ENCODE peak calls at places on chromosomes 1 and 21, in ten cellular contexts. F is left lung, T is heart right ventricle, J is cardiac muscle cell, I is small intestine, M is neuronal stem cell, N is ovary, B is left ventricle myocardium inferior, C is aorta, E is endothelial cell of umbilical vein. V is an unnamed sample.
A peak's percentile ranks its signal among the peaks of the same experiment; 100 is the strongest.

GRCh38 chr1:81706650-81707435 is 93.9 kb upstream of the ADGRL2 start:
- DNase-seq in F (no peak), T (no peak), J (no peak), I (no peak), M (no peak), N (no peak), B (no peak), C (no peak), E (peak; percentile 84), V (no peak)

GRCh38 chr1:215704089-215704860 is 137.2 kb downstream of the KCTD3 start:
- DNase-seq in F (no peak), T (no peak), J (no peak), I (no peak), M (no peak), N (no peak), B (no peak), C (no peak), E (no peak), V (no peak)

GRCh38 chr1:27634982-27635362 is at the start of gene FGR:
- DNase-seq in F (peak; percentile 73), T (no peak), J (no peak), I (no peak), M (no peak), N (no peak), B (peak; percentile 57), C (no peak), E (no peak), V (no peak)

GRCh38 chr1:2311184-2312032 is 79.9 kb downstream of the MORN1 start:
- DNase-seq in F (no peak), T (peak; percentile 60), J (peak; percentile 71), I (peak; percentile 40), M (no peak), N (peak; percentile 68), B (peak; percentile 55), C (peak; percentile 92), E (peak; percentile 43), V (peak; percentile 91)

GRCh38 chr1:150847499-150848060 is 28.8 kb downstream of the ARNT start:
- DNase-seq in F (no peak), T (no peak), J (no peak), I (no peak), M (no peak), N (no peak), B (no peak), C (no peak), E (no peak), V (no peak)

GRCh38 chr1:174976436-174977107 is 23.2 kb upstream of the CACYBP start:
- DNase-seq in F (no peak), T (no peak), J (no peak), I (no peak), M (no peak), N (no peak), B (no peak), C (no peak), E (no peak), V (no peak)

GRCh38 chr1:168287237-168287664 is 6.6 kb downstream of the TBX19 start:
- DNase-seq in F (no peak), T (no peak), J (no peak), I (no peak), M (no peak), N (no peak), B (no peak), C (no peak), E (peak; percentile 55), V (no peak)

GRCh38 chr1:116476321-116476720 is 94.5 kb downstream of the CD58 start:
- DNase-seq in F (no peak), T (no peak), J (no peak), I (peak; percentile 97), M (no peak), N (no peak), B (no peak), C (no peak), E (no peak), V (no peak)

GRCh38 chr1:9207086-9207485 is 27.5 kb upstream of the H6PD start:
- DNase-seq in F (no peak), T (no peak), J (no peak), I (no peak), M (no peak), N (no peak), B (no peak), C (no peak), E (no peak), V (no peak)

GRCh38 chr1:115246526-115246925 is 91.5 kb downstream of the NGF start:
- DNase-seq in F (no peak), T (no peak), J (no peak), I (no peak), M (no peak), N (no peak), B (no peak), C (no peak), E (no peak), V (no peak)

GRCh38 chr21:17738171-17738953 is 80.8 kb downstream of the C21orf91 start:
- DNase-seq in F (no peak), T (peak; percentile 28), J (no peak), I (no peak), M (no peak), N (no peak), B (no peak), C (no peak), E (peak; percentile 9), V (no peak)

GRCh38 chr1:17108360-17108759 is 10.9 kb downstream of the PADI2 start:
- DNase-seq in F (no peak), T (no peak), J (no peak), I (peak; percentile 85), M (no peak), N (no peak), B (no peak), C (no peak), E (no peak), V (no peak)

GRCh38 chr1:214901718-214902117 is 180.8 kb upstream of the KCNK2 start:
- DNase-seq in F (no peak), T (no peak), J (no peak), I (no peak), M (no peak), N (no peak), B (no peak), C (no peak), E (peak; percentile 70), V (no peak)

GRCh38 chr1:183498342-183498991 is 26.2 kb downstream of the SMG7 start:
- DNase-seq in F (no peak), T (no peak), J (no peak), I (no peak), M (no peak), N (no peak), B (no peak), C (no peak), E (no peak), V (no peak)

DNA sequence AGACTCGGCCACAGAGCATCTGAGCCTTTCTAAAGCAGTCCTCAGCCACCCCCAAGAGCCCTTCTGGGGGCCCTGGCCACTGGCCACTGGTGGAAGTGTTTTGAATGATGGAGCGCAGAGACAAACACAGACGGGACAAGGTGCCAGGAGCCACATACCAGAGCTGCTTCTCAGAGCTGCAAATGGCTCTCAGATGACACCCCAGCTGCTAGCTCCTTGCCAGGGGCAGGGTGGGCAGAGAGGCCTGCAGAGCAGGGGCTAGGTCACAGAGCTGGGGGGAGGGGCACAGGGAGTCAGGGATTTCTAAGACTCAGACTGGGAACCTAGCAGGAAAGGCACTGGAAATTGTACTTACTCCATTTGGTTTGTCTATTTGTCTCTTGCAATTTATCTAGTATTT is 30.4 kb downstream of the KCNN3 start:
- DNase-seq in F (no peak), T (no peak), J (peak; percentile 62), I (no peak), M (no peak), N (no peak), B (peak; percentile 39), C (no peak), E (no peak), V (no peak)
- H3K27ac ChIP-seq in F (no peak overlapping the region), T (no peak overlapping the region), J (no peak overlapping the region), I (no peak overlapping the region), M (no peak overlapping the region), N (no peak overlapping the region), B (peak overlapping the region; percentile 50), C (no peak overlapping the region), E (peak overlapping the region; percentile 75), V (no peak overlapping the region)

DNA sequence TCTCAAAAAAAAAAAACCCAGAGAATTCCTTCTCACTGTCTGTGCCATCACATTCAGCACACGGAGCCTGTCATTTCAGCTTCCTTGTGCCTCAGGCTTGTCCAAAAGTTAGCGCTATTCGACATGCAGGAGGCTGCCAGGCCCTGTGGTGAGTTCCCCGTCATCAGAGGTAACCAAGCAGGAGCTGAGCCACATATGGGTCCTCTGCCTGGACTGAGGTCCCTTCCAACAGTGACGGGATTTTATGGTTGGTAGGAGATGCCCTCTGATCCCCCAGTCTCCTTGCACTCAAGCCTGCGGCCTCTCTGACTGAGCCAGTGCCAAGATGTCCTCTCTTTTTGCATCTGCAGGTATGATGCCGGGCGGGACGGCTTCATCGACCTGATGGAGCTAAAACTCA is 12.7 kb upstream of the CTRC start:
- DNase-seq in F (no peak), T (no peak), J (no peak), I (peak; percentile 52), M (no peak), N (no peak), B (no peak), C (no peak), E (no peak), V (no peak)
- H3K36me3 ChIP-seq in F (no peaks in the 10 kb centered on the region), T (peaks cover 22% of the 10 kb centered on the region), J (no peaks in the 10 kb centered on the region), I (peaks cover 5% of the 10 kb centered on the region), M (no peaks in the 10 kb centered on the region), N (no peaks in the 10 kb centered on the region), B (peaks cover 26% of the 10 kb centered on the region), C (no peaks in the 10 kb centered on the region), E (peaks cover 18% of the 10 kb centered on the region), V (no peaks in the 10 kb centered on the region)

GRCh38 chr1:92488832-92489231 is 2.1 kb upstream of the GFI1 start:
- DNase-seq in F (no peak), T (no peak), J (no peak), I (no peak), M (no peak), N (no peak), B (no peak), C (no peak), E (no peak), V (no peak)
- H3K27me3 ChIP-seq in F (peaks cover 43% of the 10 kb centered on the region), T (peaks cover 47% of the 10 kb centered on the region), J (peaks cover 83% of the 10 kb centered on the region), I (peaks cover 13% of the 10 kb centered on the region), M (peaks cover 27% of the 10 kb centered on the region), N (no peaks in the 10 kb centered on the region), B (peaks cover 59% of the 10 kb centered on the region), C (no peaks in the 10 kb centered on the region), E (peaks cover 28% of the 10 kb centered on the region), V (peaks cover 55% of the 10 kb centered on the region)

GRCh38 chr1:85617582-85618237 is 37.1 kb downstream of the CCN1 start:
- DNase-seq in F (no peak), T (no peak), J (no peak), I (no peak), M (no peak), N (no peak), B (no peak), C (no peak), E (no peak), V (no peak)

GRCh38 chr1:85621430-85621829 is 40.9 kb downstream of the CCN1 start:
- DNase-seq in F (no peak), T (no peak), J (no peak), I (no peak), M (no peak), N (no peak), B (no peak), C (no peak), E (no peak), V (no peak)

GRCh38 chr1:85626818-85627217 is 46.3 kb downstream of the CCN1 start:
- DNase-seq in F (no peak), T (no peak), J (no peak), I (no peak), M (no peak), N (no peak), B (no peak), C (no peak), E (no peak), V (no peak)

GRCh38 chr1:85624361-85624760 is 43.8 kb downstream of the CCN1 start:
- DNase-seq in F (no peak), T (no peak), J (no peak), I (no peak), M (no peak), N (no peak), B (no peak), C (no peak), E (no peak), V (no peak)

GRCh38 chr1:85623061-85623471 is 42.5 kb downstream of the CCN1 start:
- DNase-seq in F (no peak), T (no peak), J (no peak), I (no peak), M (no peak), N (no peak), B (no peak), C (no peak), E (no peak), V (no peak)
- H3K27ac ChIP-seq in F (no peak overlapping the region), T (no peak overlapping the region), J (no peak overlapping the region), I (no peak overlapping the region), M (no peak overlapping the region), N (no peak overlapping the region), B (no peak overlapping the region), C (no peak overlapping the region), E (no peak overlapping the region), V (no peak overlapping the region)